ENCODE peak calls at places on chromosomes 3 and 15, in four cellular contexts. K, P, N and T are unnamed samples.

GRCh38 chr3:127038923-127039581 is 56.1 kb downstream of the PLXNA1 start:
- DNase-seq in P (no peak), K (no peak), N (no peak), T (no peak)

GRCh38 chr15:60328852-60329443 is 68.8 kb downstream of the ANXA2 start:
- DNase-seq in P (no peak), K (peak), N (no peak), T (peak)

GRCh38 chr15:66154581-66154980 is 99.0 kb downstream of the MEGF11 start:
- DNase-seq in P (no peak), K (no peak), N (no peak), T (peak)

GRCh38 chr15:64137226-64137833 is 14.2 kb upstream of the SNX22 start:
- DNase-seq in N (no peak), P (no peak), K (no peak), T (peak)

GRCh38 chr3:52723935-52724334 is 18.0 kb downstream of the SPCS1 start:
- DNase-seq in N (no peak), K (no peak), P (no peak), T (no peak)

GRCh38 chr3:158522737-158523136 is 48.3 kb upstream of the MLF1 start:
- DNase-seq in N (no peak), P (no peak), K (no peak), T (no peak)

GRCh38 chr3:76107935-76108570 is 322.7 kb upstream of the ZNF717 start:
- DNase-seq in P (no peak), N (no peak), K (peak), T (peak)

GRCh38 chr15:89371145-89372044 is 36.8 kb upstream of the POLG start:
- DNase-seq in N (no peak), K (peak), P (no peak), T (no peak)

DNA sequence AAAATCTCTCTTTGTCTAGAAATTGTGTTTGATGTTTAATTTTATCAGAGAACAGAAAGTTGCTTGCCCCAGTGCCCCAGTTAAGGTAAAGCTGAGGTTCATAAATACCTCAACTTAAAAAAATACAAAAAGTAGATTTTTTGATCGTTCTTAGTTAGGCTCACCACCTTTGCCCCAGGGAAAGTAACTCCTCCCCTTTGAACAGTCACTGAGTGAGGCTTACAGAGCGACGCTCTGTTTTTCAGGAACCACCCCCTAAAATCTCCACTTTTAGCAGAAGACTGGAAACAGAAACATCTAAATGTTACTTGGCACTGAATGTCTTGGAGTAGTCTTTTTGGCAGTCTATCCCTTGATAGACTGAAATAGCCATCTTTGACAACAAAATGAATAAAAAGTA is 24.9 kb downstream of the BLM start:
- DNase-seq in K (no peak), P (no peak), N (no peak), T (no peak)
- H3K4me3 ChIP-seq in K (no peak), P (no peak), N (no peak), T (no peak)

DNA sequence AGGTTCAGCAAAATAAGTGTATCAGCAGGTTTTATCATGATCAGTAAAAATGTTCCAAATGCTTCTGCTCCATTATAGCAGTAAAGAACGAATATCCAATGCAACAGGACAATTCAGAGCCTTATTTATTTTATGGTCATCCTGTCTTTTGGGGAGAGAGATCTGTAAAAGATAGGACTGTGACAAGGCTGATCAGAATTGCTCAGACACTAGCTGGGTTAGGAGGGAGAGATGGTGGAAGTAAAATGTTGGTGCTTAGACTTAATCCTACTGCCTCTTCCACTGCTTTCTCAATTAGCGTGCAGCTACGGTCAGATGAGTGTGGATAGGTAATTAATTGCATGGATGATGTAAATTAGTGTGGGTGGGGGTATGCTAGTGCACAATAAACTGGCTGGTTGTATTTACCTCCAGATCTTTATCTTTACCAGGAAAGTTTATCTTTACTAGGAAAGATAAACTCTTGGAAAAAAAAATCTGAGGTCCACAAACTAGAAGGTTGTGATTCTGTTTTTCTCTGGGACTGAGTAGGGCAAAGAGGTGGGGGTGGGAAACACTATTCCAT is 2.2 kb downstream of the EID1 start:
- DNase-seq in N (no peak), K (peak), P (no peak), T (no peak)
- H3K4me3 ChIP-seq in N (peak), K (peak), P (no peak), T (peak)

GRCh38 chr3:12286504-12286903 is 2.4 kb upstream of the PPARG start:
- DNase-seq in K (no peak), P (no peak), N (no peak), T (no peak)

GRCh38 chr3:12286927-12287726 is 1.7 kb upstream of the PPARG start:
- DNase-seq in N (peak), K (peak), P (peak), T (no peak)

GRCh38 chr3:12287727-12288465 is 974 bp upstream of the PPARG start:
- DNase-seq in P (peak), N (peak), K (peak), T (no peak)

GRCh38 chr3:12289562-12289961 is 692 bp downstream of the PPARG start:
- DNase-seq in N (no peak), P (no peak), K (no peak), T (no peak)

DNA sequence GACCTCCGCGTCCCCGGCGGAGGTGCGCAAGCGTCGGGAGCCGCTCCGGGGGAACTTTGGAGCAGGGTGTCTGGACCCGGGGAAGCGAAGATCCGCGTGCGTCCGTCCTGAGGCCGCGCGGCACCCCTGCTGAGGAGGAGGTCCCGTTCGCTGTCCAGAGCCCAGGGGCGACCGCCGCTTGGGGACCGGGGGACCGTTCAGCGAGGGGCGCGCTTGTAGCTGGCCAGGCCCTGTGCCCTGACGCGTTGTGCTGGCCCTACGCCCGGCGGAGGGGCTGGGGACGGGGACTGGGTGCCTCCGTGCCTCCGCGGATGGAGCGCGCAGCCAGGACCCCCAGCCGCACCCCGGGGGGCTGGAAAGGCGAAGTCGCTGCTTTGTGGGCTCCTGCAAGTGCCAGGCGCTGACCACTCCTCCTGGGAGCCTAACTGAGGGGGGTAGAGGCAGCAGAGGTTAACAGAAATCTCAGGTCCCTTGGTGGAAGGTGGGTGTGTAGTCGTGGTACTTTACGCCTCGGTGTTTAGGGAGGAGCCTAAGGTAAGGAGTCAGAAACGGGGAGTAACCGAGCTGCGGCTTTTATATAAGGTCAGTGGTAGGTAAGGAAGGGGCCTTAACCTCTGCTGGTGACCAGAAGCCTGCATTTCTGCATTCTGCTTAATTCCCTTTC is at the start of gene PPARG:
- DNase-seq in N (peak), K (peak), P (peak), T (no peak)
- H3K4me3 ChIP-seq in N (peak), K (peak), P (peak), T (no peak)

DNA sequence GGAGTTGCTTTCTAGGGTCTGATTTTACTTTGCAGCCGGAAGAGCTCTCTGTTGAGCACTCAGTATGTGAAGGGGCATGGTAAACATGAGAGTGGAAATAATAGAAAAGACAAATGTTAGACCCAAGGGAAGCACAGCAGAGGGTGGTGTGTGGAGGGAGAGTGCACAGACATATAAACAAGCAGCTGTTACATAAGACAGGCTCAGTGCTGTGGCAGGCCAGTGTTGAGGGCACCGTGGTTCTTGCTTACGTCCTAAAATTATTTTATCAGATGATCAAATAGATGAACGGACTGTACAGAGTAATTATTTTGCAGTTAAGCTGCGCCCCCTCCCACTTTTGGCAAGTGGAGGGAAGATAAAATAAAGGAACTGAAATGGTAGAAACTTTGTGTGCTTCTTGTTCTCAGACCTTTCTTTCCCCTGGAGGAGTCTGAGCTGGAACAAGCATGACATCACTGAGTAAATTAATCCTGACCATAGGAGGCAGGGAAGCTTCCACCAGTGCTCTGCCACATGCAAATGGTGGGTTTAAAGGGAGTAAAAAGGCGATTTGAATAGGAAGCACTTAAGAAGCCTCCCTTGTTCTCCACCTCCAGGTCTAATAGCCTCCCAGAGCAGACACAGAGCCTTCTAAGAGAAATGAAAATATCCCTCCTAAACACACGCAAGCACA is 205.6 kb downstream of the IL20RB start:
- DNase-seq in K (peak), N (no peak), P (no peak), T (no peak)
- H3K4me3 ChIP-seq in K (no peak), N (peak), P (no peak), T (no peak)

DNA sequence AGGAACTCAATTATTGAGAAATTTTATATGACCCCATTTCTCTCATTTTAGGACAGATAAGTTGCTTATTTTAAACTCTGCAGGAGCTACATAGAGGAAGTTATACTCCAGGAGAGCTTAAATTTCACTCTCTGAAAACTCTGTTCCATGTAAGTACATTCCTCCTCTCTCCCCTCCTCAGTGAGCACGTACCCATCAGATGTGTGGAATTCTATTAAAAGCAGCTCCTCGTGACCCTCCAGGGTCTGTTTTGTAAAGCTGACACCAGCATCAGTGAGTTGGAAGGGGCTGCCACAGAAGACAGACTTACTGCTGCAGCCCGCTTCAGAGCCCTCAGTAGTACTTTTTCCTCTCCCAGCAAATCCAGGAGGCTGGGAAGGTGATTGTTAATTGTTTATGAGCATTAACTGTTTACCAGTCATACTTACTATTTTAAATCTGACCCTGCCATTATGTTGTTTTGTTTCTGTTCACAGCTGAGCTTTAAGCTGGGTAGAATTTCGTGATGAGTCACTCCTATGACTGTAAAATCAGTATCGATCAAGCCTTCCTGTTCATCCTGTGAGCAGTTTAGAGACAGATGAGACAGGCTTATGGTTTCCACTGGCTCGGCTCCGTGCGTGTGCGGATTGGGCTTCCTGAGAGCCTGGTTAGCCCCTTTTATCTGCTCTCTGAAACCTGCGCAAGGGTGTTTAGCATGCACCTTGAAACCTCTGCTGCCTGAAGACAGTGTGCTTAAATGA is 20.4 kb downstream of the IGF1R start:
- DNase-seq in K (no peak), P (no peak), N (no peak), T (no peak)
- H3K4me3 ChIP-seq in K (no peak), P (no peak), N (no peak), T (no peak)

DNA sequence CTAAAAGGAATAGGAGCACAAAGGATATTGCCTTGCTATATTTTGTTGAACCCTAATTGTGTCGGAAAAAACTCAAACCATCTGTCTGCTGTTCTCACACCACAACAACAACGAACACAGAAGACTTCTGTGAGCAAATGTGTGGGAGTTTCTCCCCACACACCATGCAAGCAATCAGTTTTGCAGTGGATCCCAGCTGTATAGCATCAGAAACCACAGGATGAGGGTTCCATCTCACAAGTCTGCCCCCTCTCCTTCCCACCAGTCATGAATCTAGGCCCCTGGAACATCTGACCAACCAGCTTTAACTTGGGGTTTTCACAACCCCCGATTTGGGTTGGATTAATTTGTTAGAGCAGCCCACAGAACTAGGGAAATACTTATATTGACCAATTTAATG is 91.3 kb upstream of the SLC4A7 start:
- DNase-seq in K (no peak), P (no peak), N (no peak), T (no peak)
- H3K4me3 ChIP-seq in K (no peak), P (no peak), N (no peak), T (no peak)

GRCh38 chr3:85758442-85758841 is 799.7 kb downstream of the CADM2 start:
- DNase-seq in K (no peak), N (no peak), P (no peak), T (no peak)
- H3K4me3 ChIP-seq in K (no peak), N (no peak), P (no peak), T (no peak)

GRCh38 chr3:9183811-9184463 is 65.5 kb downstream of the SRGAP3 start:
- DNase-seq in K (peak), P (no peak), N (no peak), T (no peak)

GRCh38 chr3:9180764-9181117 is 68.7 kb downstream of the SRGAP3 start:
- DNase-seq in N (no peak), K (no peak), P (no peak), T (no peak)

GRCh38 chr3:9183011-9183410 is 66.4 kb downstream of the SRGAP3 start:
- DNase-seq in P (no peak), N (no peak), K (no peak), T (no peak)

GRCh38 chr3:9178697-9179096 is 70.7 kb downstream of the SRGAP3 start:
- DNase-seq in K (no peak), P (no peak), N (no peak), T (no peak)

DNA sequence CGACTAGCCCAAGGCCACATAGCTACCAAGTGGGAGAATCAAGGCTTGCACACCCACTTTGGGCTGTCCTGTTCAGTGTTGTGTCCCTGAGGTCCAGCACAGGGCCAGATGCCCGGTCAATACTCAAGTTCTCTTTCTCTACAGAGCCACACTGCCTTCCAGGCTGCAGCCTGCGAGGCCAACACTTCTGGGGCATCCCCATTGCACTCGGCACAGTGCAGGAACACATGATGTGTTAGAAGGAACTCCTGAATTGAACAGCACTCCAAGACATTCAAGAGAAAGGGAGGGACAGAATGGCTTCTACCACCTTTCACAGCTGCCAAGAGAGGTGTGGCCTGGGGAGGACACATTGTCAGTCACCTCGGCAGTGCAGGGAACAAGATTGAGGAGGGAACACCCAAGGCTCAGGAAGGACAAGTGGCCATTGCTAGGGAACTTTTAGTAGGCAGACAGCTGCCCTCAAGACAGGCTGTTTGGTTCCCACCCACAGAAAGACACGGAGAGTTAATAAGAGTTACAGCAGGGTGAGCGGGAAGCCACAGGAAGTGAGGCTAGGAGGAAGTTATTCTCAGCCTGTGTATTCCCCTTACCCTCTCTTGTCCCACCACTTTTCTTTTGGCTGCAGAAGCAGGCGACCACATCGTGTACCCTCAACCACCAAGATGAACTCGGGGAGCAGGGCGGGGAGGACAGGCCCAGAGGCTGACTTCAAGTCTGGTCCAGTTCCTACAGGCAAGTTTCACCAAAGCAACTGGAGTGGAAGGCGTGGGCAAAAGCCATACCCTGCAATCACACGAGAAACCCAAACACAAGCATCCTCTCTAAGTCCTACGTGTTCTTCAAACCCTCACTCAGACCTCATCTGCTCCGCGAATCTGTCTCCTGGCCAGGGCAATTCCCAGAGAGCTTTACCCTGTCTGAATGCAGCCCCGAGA is 69.4 kb downstream of the SRGAP3 start:
- DNase-seq in K (no peak), N (no peak), P (no peak), T (no peak)
- H3K4me3 ChIP-seq in K (no peak), N (no peak), P (no peak), T (no peak)

GRCh38 chr3:50321146-50321843 is 1.2 kb downstream of the HYAL2 start:
- DNase-seq in P (peak), N (peak), K (peak), T (peak)
- H3K4me3 ChIP-seq in P (peak), N (peak), K (peak), T (peak)